ENCODE peak calls at places on chromosome 9, in four cellular contexts. K is body of pancreas; S is AG09309; G is CD8-positive, alpha-beta T cell. T is an unnamed sample.

GRCh38 chr9:129362287-129363098 is 184.4 kb upstream of the IER5L start:
- DNase-seq in G (no peak), S (no peak), K (no peak), T (no peak)

GRCh38 chr9:124810513-124811355 is 33.8 kb downstream of the OLFML2A start:
- DNase-seq in S (no peak), K (no peak), G (no peak), T (no peak)

GRCh38 chr9:79706512-79706911 is 134.7 kb downstream of the TLE4 start:
- DNase-seq in S (no peak), G (no peak), K (no peak), T (no peak)

GRCh38 chr9:126932871-126933321 is 18.3 kb downstream of the RALGPS1 start:
- DNase-seq in K (no peak), G (no peak), S (no peak), T (no peak)

GRCh38 chr9:133149130-133150015 is 14.3 kb downstream of the GBGT1 start:
- DNase-seq in K (peak; percentile 95), G (peak; percentile 71), S (peak; percentile 35), T (peak; percentile 95)

GRCh38 chr9:11064853-11065252 is 452.1 kb upstream of the PTPRD start:
- DNase-seq in K (no peak), S (no peak), G (no peak), T (no peak)

GRCh38 chr9:132575811-132576210 is 6.6 kb upstream of the BARHL1 start:
- DNase-seq in S (no peak), G (no peak), K (no peak), T (no peak)

GRCh38 chr9:91245432-91246313 is 116.0 kb downstream of the AUH start:
- DNase-seq in G (no peak), K (no peak), S (no peak), T (no peak)

GRCh38 chr9:93292288-93292615 is 108.3 kb downstream of the WNK2 start:
- DNase-seq in G (no peak), K (no peak), S (no peak), T (no peak)

GRCh38 chr9:96009690-96010477 is 134.4 kb downstream of the ERCC6L2 start:
- DNase-seq in G (peak; percentile 62), S (no peak), K (peak; percentile 27), T (no peak)

GRCh38 chr9:83977196-83977595 is 2.8 kb downstream of the HNRNPK start:
- DNase-seq in S (no peak), K (no peak), G (no peak), T (no peak)
- H3K4me3 ChIP-seq in S (peak overlapping the region; percentile 6), K (no peak overlapping the region), G (no peak overlapping the region), T (no peak overlapping the region)

GRCh38 chr9:75333624-75334023 is 245.3 kb downstream of the OSTF1 start:
- DNase-seq in G (no peak), K (no peak), S (no peak), T (no peak)
- TF ChIP-seq CTCF in G (no peak), K (no peak), S (no peak), T (peak; percentile 40)

GRCh38 chr9:84138543-84138942 is 157.9 kb downstream of the RMI1 start:
- DNase-seq in G (no peak), K (no peak), S (no peak), T (no peak)

GRCh38 chr9:84141762-84142370 is 161.3 kb downstream of the RMI1 start:
- DNase-seq in S (no peak), G (no peak), K (no peak), T (no peak)

GRCh38 chr9:84139296-84140100 is 158.9 kb downstream of the RMI1 start:
- DNase-seq in G (no peak), K (peak; percentile 60), S (no peak), T (no peak)

GRCh38 chr9:84137968-84138367 is 157.4 kb downstream of the RMI1 start:
- DNase-seq in K (peak; percentile 28), S (no peak), G (no peak), T (no peak)

DNA sequence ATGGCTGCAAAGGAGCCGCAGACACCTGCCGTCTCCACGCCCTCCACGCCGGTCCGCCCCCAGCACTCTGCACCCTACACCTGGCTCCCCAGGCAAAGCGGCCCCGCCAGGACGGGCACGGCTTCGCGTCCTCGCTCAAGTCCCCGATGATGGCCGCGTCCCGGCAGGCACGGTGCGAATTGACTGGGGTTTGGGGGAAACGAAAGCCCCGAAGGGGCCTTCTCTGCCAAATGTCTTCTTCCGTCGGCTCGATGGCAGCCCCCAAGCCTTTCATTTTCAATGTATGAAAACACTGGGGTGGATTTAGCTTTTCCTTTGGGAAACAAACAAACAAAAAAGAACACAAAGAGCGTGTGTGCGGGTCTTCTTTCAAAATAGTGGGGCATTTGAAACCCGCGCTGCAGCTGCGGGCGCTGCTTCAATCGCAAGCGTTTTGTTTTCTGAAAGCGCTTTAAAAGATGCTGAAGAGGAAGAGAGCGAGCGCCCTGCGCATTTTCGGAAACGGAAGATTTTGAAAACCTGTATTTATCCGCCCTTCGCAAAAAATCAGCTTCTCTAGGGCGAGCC is 160.0 kb downstream of the RMI1 start:
- DNase-seq in G (no peak), S (no peak), K (no peak), T (peak; percentile 84)
- H3K4me3 ChIP-seq in G (peak overlapping the region; percentile 26), S (peak overlapping the region; percentile 24), K (no peak overlapping the region), T (peak overlapping the region; percentile 30)

GRCh38 chr9:130939405-130939941 is 426 bp upstream of the FIBCD1 start:
- DNase-seq in G (no peak), S (no peak), K (no peak), T (no peak)
- TF ChIP-seq CTCF in G (no peak), S (no peak), K (no peak), T (no peak)

GRCh38 chr9:134286513-134287245 is 39.6 kb upstream of the RXRA start:
- DNase-seq in S (no peak), K (peak; percentile 17), G (no peak), T (no peak)
- H3K4me3 ChIP-seq in S (no peak overlapping the region), K (no peak overlapping the region), G (no peak overlapping the region), T (no peak overlapping the region)

T was measured in Peyer's patch.